ENCODE peak calls at places on chromosomes 4 and X, in nine cellular contexts. X, Y, T, Q, P, E, D, G and V are unnamed samples.

GRCh38 chr4:82866706-82867385 is 24.1 kb downstream of the SEC31A start:
- DNase-seq in X (no peak), Y (no peak), T (no peak), Q (no peak), P (no peak), E (no peak), D (no peak), G (no peak), V (no peak)

GRCh38 chr4:66929748-66930147 is 615.6 kb downstream of the CENPC start:
- DNase-seq in X (no peak), Y (no peak), T (no peak), Q (no peak), P (no peak), E (no peak), D (no peak), G (no peak), V (no peak)

GRCh38 chr4:98610926-98611325 is 47.5 kb downstream of the TSPAN5 start:
- DNase-seq in X (no peak), Y (no peak), T (no peak), Q (no peak), P (no peak), E (no peak), D (no peak), G (no peak), V (no peak)

GRCh38 chrX:11787564-11787963 is 29.5 kb downstream of the MSL3 start:
- DNase-seq in X (peak), Y (peak), T (peak), Q (peak), P (peak), E (peak), D (no peak), G (peak), V (peak)

GRCh38 chr4:85039526-85039925 is 73.0 kb upstream of the WDFY3 start:
- DNase-seq in X (no peak), Y (no peak), T (no peak), Q (peak), P (peak), E (no peak), D (no peak), G (no peak), V (no peak)

GRCh38 chr4:75542824-75543223 is 13.0 kb upstream of the ODAPH start:
- DNase-seq in X (no peak), Y (no peak), T (no peak), Q (peak), P (peak), E (no peak), D (peak), G (no peak), V (no peak)

GRCh38 chr4:30720656-30721352 is 635 bp downstream of the PCDH7 start:
- DNase-seq in X (peak), Y (no peak), T (peak), Q (peak), P (peak), E (no peak), D (no peak), G (peak), V (peak)

GRCh38 chr4:124111922-124112321 is 600.6 kb downstream of the ANKRD50 start:
- DNase-seq in X (no peak), Y (peak), T (no peak), Q (peak), P (peak), E (no peak), D (peak), G (peak), V (no peak)

GRCh38 chr4:150562751-150563150 is 19.2 kb upstream of the MAB21L2 start:
- DNase-seq in X (no peak), Y (no peak), T (no peak), Q (no peak), P (no peak), E (no peak), D (no peak), G (no peak), V (no peak)

GRCh38 chr4:27218013-27218412 is 357.4 kb downstream of the STIM2 start:
- DNase-seq in X (no peak), Y (no peak), T (no peak), Q (no peak), P (no peak), E (no peak), D (no peak), G (no peak), V (no peak)

GRCh38 chr4:20356565-20356964 is 104.9 kb downstream of the SLIT2 start:
- DNase-seq in X (no peak), Y (no peak), T (no peak), Q (no peak), P (no peak), E (no peak), D (no peak), G (no peak), V (no peak)

GRCh38 chr4:119785963-119786362 is 157.4 kb upstream of the PDE5A start:
- DNase-seq in X (no peak), Y (no peak), T (no peak), Q (peak), P (peak), E (peak), D (no peak), G (no peak), V (no peak)

GRCh38 chrX:140091276-140091886 is 126.1 kb upstream of the CXorf66 start:
- DNase-seq in X (peak), Y (no peak), T (peak), Q (no peak), P (peak), E (peak), D (no peak), G (peak), V (peak)

GRCh38 chr4:110175634-110176033 is 22.8 kb downstream of the ELOVL6 start:
- DNase-seq in X (no peak), Y (no peak), T (no peak), Q (no peak), P (no peak), E (no peak), D (no peak), G (no peak), V (no peak)

GRCh38 chr4:2937146-2937857 is 25.9 kb downstream of the NOP14 start:
- DNase-seq in X (no peak), Y (no peak), T (peak), Q (no peak), P (peak), E (peak), D (no peak), G (no peak), V (peak)

GRCh38 chr4:24781999-24782745 is 13.2 kb upstream of the SOD3 start:
- DNase-seq in X (no peak), Y (no peak), T (no peak), Q (no peak), P (no peak), E (no peak), D (no peak), G (no peak), V (no peak)

GRCh38 chr4:83011779-83012630 is 1.4 kb upstream of the LIN54 start:
- DNase-seq in X (peak), Y (no peak), T (peak), Q (peak), P (peak), E (peak), D (no peak), G (peak), V (no peak)

GRCh38 chr4:27791640-27792039 is 931.0 kb downstream of the STIM2 start:
- DNase-seq in X (no peak), Y (no peak), T (no peak), Q (peak), P (peak), E (no peak), D (no peak), G (no peak), V (no peak)

GRCh38 chr4:154958621-154959358 is 177.7 kb downstream of the RBM46 start:
- DNase-seq in X (peak), Y (peak), T (peak), Q (no peak), P (peak), E (peak), D (no peak), G (no peak), V (no peak)

DNA sequence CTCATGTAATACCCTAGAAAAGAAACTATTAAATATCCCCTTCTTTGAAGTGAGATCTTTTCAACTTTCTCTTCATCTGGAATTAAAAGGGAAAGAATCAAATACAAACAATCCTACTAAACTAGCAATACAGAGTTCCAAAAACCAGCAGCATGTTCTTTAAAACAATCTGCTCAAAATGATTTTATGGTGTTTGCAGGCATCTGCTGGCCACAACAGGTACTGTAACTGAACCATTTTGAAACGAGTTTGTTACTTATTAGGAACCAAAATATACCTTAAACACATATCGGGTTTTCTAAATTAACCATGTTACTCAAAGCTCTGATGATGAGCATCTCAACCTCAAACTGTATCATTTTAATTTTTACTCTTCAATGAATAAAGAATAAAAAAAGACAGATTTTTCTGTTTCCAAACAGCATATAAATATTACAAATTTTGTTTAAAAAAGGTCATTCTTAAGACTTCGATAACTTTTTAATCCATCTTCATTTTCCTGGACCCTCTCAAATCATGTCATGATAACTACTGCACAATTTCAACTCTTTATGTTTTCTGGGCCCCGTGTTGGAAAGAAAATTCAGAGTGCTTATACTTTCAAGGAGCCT is 56.5 kb downstream of the ARAP2 start:
- DNase-seq in X (no peak), Y (no peak), T (no peak), Q (peak), P (peak), E (no peak), D (no peak), G (no peak), V (no peak)
- TF ChIP-seq CTCF in X (peak), Y (peak), T (no peak), Q (peak), P (peak), E (peak), D (no peak), G (peak), V (peak)

GRCh38 chr4:16278178-16278577 is 51.9 kb upstream of the TAPT1 start:
- DNase-seq in X (no peak), Y (no peak), T (no peak), Q (no peak), P (no peak), E (no peak), D (no peak), G (no peak), V (no peak)
- TF ChIP-seq CTCF in X (peak), Y (no peak), T (peak), Q (peak), P (no peak), E (no peak), D (peak), G (peak), V (no peak)

DNA sequence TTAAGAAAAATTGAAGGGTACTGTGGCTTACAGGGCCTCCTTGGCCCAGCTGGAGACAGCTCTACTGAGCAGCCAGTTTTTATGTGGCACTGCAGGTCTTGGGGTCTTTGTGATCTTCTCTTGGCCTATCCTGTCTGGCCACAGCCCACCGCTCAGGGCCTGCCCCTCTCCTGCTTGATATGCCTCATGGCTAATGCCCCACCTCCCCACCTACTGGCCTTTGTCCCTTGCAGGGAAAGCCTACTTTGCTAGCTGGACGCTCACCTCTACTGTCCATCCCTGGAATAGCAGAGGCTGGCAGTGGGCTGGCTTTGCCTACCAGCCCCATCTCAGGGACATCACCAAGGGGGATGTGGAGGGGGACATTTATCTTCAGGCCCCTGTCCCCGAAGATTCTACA is 134.1 kb downstream of the PJA1 start:
- DNase-seq in X (peak), Y (no peak), T (no peak), Q (no peak), P (no peak), E (no peak), D (no peak), G (no peak), V (no peak)
- TF ChIP-seq CTCF in X (no peak), Y (no peak), T (no peak), Q (peak), P (peak), E (no peak), D (no peak), G (no peak), V (peak)

DNA sequence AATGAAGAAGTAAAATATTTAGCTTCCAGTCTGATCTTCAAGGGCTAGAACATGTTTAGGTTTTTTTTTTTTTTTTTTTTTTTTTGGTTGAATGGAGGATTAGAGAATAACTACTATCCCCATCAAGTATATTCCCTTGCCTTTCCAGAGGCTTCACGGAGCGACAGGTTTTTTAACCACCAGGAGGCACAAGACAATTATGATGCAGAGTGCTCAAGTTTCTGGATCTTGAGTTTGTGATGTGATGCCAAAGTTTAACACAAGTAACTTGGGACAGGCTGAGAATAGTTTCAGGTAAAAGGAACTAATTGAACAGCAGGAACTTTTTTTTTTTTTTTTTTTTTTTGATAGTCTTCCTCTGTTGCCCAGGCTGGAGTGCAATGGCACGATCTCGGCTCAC is 30.3 kb downstream of the CCNI start:
- DNase-seq in X (no peak), Y (no peak), T (no peak), Q (peak), P (no peak), E (no peak), D (no peak), G (no peak), V (no peak)
- TF ChIP-seq CTCF in X (no peak), Y (no peak), T (no peak), Q (peak), P (no peak), E (no peak), D (peak), G (no peak), V (no peak)

GRCh38 chr4:22129454-22130075 is 181.0 kb upstream of the KCNIP4 start:
- DNase-seq in X (no peak), Y (no peak), T (no peak), Q (peak), P (peak), E (no peak), D (peak), G (peak), V (no peak)
- TF ChIP-seq CTCF in X (no peak), Y (no peak), T (peak), Q (peak), P (peak), E (no peak), D (peak), G (peak), V (peak)

GRCh38 chr4:129972257-129972656 is 876.3 kb downstream of the C4orf33 start:
- DNase-seq in X (no peak), Y (no peak), T (no peak), Q (no peak), P (peak), E (no peak), D (no peak), G (no peak), V (no peak)
- TF ChIP-seq CTCF in X (no peak), Y (no peak), T (no peak), Q (no peak), P (no peak), E (no peak), D (no peak), G (no peak), V (no peak)

GRCh38 chrX:135543924-135544323 is 23.5 kb downstream of the INTS6L start:
- DNase-seq in X (no peak), Y (no peak), T (no peak), Q (no peak), P (peak), E (no peak), D (no peak), G (peak), V (no peak)
- TF ChIP-seq CTCF in X (peak), Y (no peak), T (peak), Q (no peak), P (peak), E (no peak), D (peak), G (peak), V (no peak)

GRCh38 chr4:60461551-60461950 is 738.6 kb upstream of the ADGRL3 start:
- DNase-seq in X (no peak), Y (no peak), T (no peak), Q (no peak), P (no peak), E (no peak), D (no peak), G (no peak), V (no peak)
- TF ChIP-seq CTCF in X (no peak), Y (no peak), T (no peak), Q (no peak), P (no peak), E (no peak), D (no peak), G (no peak), V (no peak)

GRCh38 chr4:1408418-1408817 is 2.2 kb upstream of the NKX1-1 start:
- DNase-seq in X (peak), Y (no peak), T (peak), Q (no peak), P (no peak), E (peak), D (no peak), G (peak), V (no peak)
- TF ChIP-seq CTCF in X (no peak), Y (no peak), T (no peak), Q (no peak), P (no peak), E (no peak), D (no peak), G (no peak), V (no peak)

GRCh38 chr4:86818845-86819244 is 30.3 kb downstream of the SLC10A6 start:
- DNase-seq in X (no peak), Y (no peak), T (no peak), Q (no peak), P (no peak), E (no peak), D (no peak), G (no peak), V (no peak)
- TF ChIP-seq CTCF in X (no peak), Y (no peak), T (no peak), Q (peak), P (no peak), E (no peak), D (peak), G (no peak), V (no peak)